ENCODE peak calls at places on chromosomes 7 and 10, in eight cellular contexts. One of them, this sample, is unnamed.

GRCh38 chr10:7306147-7306546 is 104.7 kb downstream of the SFMBT2 start:
- DNase-seq in HuH-7.5: no peak
- DNase-seq in adrenal gland: no peak
- DNase-seq in stimulated activated CD8-positive, alpha-beta memory T cell treated with anti-CD3 and anti-CD28 coated beads, Interleukin-7, amount 100 ng/mL, for 4 hours: no peak
- DNase-seq in stimulated activated CD4-positive, alpha-beta T cell treated with anti-CD3 and anti-CD28 coated beads, Interleukin-4, amount 100 ng/mL, for 48 hours: no peak
- DNase-seq in immature natural killer cell: no peak
- DNase-seq in heart right ventricle: no peak
- DNase-seq in neural crest cell: no peak
- DNase-seq in this sample: no peak

GRCh38 chr7:83930262-83930661 is 264.3 kb downstream of the SEMA3A start:
- DNase-seq in HuH-7.5: no peak
- DNase-seq in adrenal gland: no peak
- DNase-seq in stimulated activated CD8-positive, alpha-beta memory T cell treated with anti-CD3 and anti-CD28 coated beads, Interleukin-7, amount 100 ng/mL, for 4 hours: no peak
- DNase-seq in stimulated activated CD4-positive, alpha-beta T cell treated with anti-CD3 and anti-CD28 coated beads, Interleukin-4, amount 100 ng/mL, for 48 hours: no peak
- DNase-seq in immature natural killer cell: no peak
- DNase-seq in heart right ventricle: no peak
- DNase-seq in neural crest cell: no peak
- DNase-seq in this sample: no peak

GRCh38 chr10:112988839-112989406 is 38.9 kb downstream of the TCF7L2 start:
- DNase-seq in HuH-7.5: no peak
- DNase-seq in adrenal gland: peak
- DNase-seq in stimulated activated CD8-positive, alpha-beta memory T cell treated with anti-CD3 and anti-CD28 coated beads, Interleukin-7, amount 100 ng/mL, for 4 hours: no peak
- DNase-seq in stimulated activated CD4-positive, alpha-beta T cell treated with anti-CD3 and anti-CD28 coated beads, Interleukin-4, amount 100 ng/mL, for 48 hours: no peak
- DNase-seq in immature natural killer cell: no peak
- DNase-seq in heart right ventricle: no peak
- DNase-seq in neural crest cell: no peak
- DNase-seq in this sample: no peak

GRCh38 chr10:16520900-16521299 is 779 bp downstream of the C1QL3 start:
- DNase-seq in HuH-7.5: no peak
- DNase-seq in adrenal gland: peak
- DNase-seq in stimulated activated CD8-positive, alpha-beta memory T cell treated with anti-CD3 and anti-CD28 coated beads, Interleukin-7, amount 100 ng/mL, for 4 hours: no peak
- DNase-seq in stimulated activated CD4-positive, alpha-beta T cell treated with anti-CD3 and anti-CD28 coated beads, Interleukin-4, amount 100 ng/mL, for 48 hours: peak
- DNase-seq in immature natural killer cell: peak
- DNase-seq in heart right ventricle: no peak
- DNase-seq in neural crest cell: peak
- DNase-seq in this sample: no peak

GRCh38 chr7:150972746-150973145 is 5.4 kb downstream of the KCNH2 start:
- DNase-seq in HuH-7.5: no peak
- DNase-seq in adrenal gland: no peak
- DNase-seq in stimulated activated CD8-positive, alpha-beta memory T cell treated with anti-CD3 and anti-CD28 coated beads, Interleukin-7, amount 100 ng/mL, for 4 hours: no peak
- DNase-seq in stimulated activated CD4-positive, alpha-beta T cell treated with anti-CD3 and anti-CD28 coated beads, Interleukin-4, amount 100 ng/mL, for 48 hours: no peak
- DNase-seq in immature natural killer cell: no peak
- DNase-seq in heart right ventricle: no peak
- DNase-seq in neural crest cell: no peak
- DNase-seq in this sample: no peak

GRCh38 chr10:82908751-82909150 is 1033.8 kb downstream of the NRG3 start:
- DNase-seq in HuH-7.5: no peak
- DNase-seq in adrenal gland: no peak
- DNase-seq in stimulated activated CD8-positive, alpha-beta memory T cell treated with anti-CD3 and anti-CD28 coated beads, Interleukin-7, amount 100 ng/mL, for 4 hours: no peak
- DNase-seq in stimulated activated CD4-positive, alpha-beta T cell treated with anti-CD3 and anti-CD28 coated beads, Interleukin-4, amount 100 ng/mL, for 48 hours: no peak
- DNase-seq in immature natural killer cell: no peak
- DNase-seq in heart right ventricle: no peak
- DNase-seq in neural crest cell: no peak
- DNase-seq in this sample: no peak

GRCh38 chr10:131491195-131491594 is 179.7 kb upstream of the TCERG1L start:
- DNase-seq in HuH-7.5: no peak
- DNase-seq in adrenal gland: no peak
- DNase-seq in stimulated activated CD8-positive, alpha-beta memory T cell treated with anti-CD3 and anti-CD28 coated beads, Interleukin-7, amount 100 ng/mL, for 4 hours: no peak
- DNase-seq in stimulated activated CD4-positive, alpha-beta T cell treated with anti-CD3 and anti-CD28 coated beads, Interleukin-4, amount 100 ng/mL, for 48 hours: no peak
- DNase-seq in immature natural killer cell: no peak
- DNase-seq in heart right ventricle: no peak
- DNase-seq in neural crest cell: no peak
- DNase-seq in this sample: no peak

GRCh38 chr7:5296627-5297226 is 14.0 kb downstream of the SLC29A4 start:
- DNase-seq in HuH-7.5: no peak
- DNase-seq in adrenal gland: no peak
- DNase-seq in stimulated activated CD8-positive, alpha-beta memory T cell treated with anti-CD3 and anti-CD28 coated beads, Interleukin-7, amount 100 ng/mL, for 4 hours: peak
- DNase-seq in stimulated activated CD4-positive, alpha-beta T cell treated with anti-CD3 and anti-CD28 coated beads, Interleukin-4, amount 100 ng/mL, for 48 hours: peak
- DNase-seq in immature natural killer cell: peak
- DNase-seq in heart right ventricle: no peak
- DNase-seq in neural crest cell: peak
- DNase-seq in this sample: no peak

GRCh38 chr7:130881799-130882141 is 147.8 kb upstream of the KLF14 start:
- DNase-seq in HuH-7.5: no peak
- DNase-seq in adrenal gland: no peak
- DNase-seq in stimulated activated CD8-positive, alpha-beta memory T cell treated with anti-CD3 and anti-CD28 coated beads, Interleukin-7, amount 100 ng/mL, for 4 hours: no peak
- DNase-seq in stimulated activated CD4-positive, alpha-beta T cell treated with anti-CD3 and anti-CD28 coated beads, Interleukin-4, amount 100 ng/mL, for 48 hours: no peak
- DNase-seq in immature natural killer cell: no peak
- DNase-seq in heart right ventricle: no peak
- DNase-seq in neural crest cell: no peak
- DNase-seq in this sample: no peak

GRCh38 chr10:84214612-84215235 is 10.6 kb downstream of the LRIT2 start:
- DNase-seq in HuH-7.5: no peak
- DNase-seq in adrenal gland: no peak
- DNase-seq in stimulated activated CD8-positive, alpha-beta memory T cell treated with anti-CD3 and anti-CD28 coated beads, Interleukin-7, amount 100 ng/mL, for 4 hours: no peak
- DNase-seq in stimulated activated CD4-positive, alpha-beta T cell treated with anti-CD3 and anti-CD28 coated beads, Interleukin-4, amount 100 ng/mL, for 48 hours: peak
- DNase-seq in immature natural killer cell: peak
- DNase-seq in heart right ventricle: no peak
- DNase-seq in neural crest cell: no peak
- DNase-seq in this sample: peak

GRCh38 chr10:79984851-79985250 is 35.9 kb upstream of the SFTPD start:
- DNase-seq in HuH-7.5: no peak
- DNase-seq in adrenal gland: no peak
- DNase-seq in stimulated activated CD8-positive, alpha-beta memory T cell treated with anti-CD3 and anti-CD28 coated beads, Interleukin-7, amount 100 ng/mL, for 4 hours: no peak
- DNase-seq in stimulated activated CD4-positive, alpha-beta T cell treated with anti-CD3 and anti-CD28 coated beads, Interleukin-4, amount 100 ng/mL, for 48 hours: peak
- DNase-seq in immature natural killer cell: no peak
- DNase-seq in heart right ventricle: no peak
- DNase-seq in neural crest cell: no peak
- DNase-seq in this sample: peak

GRCh38 chr10:130897815-130898214 is 413.7 kb downstream of the TCERG1L start:
- DNase-seq in HuH-7.5: no peak
- DNase-seq in adrenal gland: no peak
- DNase-seq in stimulated activated CD8-positive, alpha-beta memory T cell treated with anti-CD3 and anti-CD28 coated beads, Interleukin-7, amount 100 ng/mL, for 4 hours: no peak
- DNase-seq in stimulated activated CD4-positive, alpha-beta T cell treated with anti-CD3 and anti-CD28 coated beads, Interleukin-4, amount 100 ng/mL, for 48 hours: no peak
- DNase-seq in immature natural killer cell: no peak
- DNase-seq in heart right ventricle: no peak
- DNase-seq in neural crest cell: no peak
- DNase-seq in this sample: no peak

GRCh38 chr7:139828880-139829653 is at the start of gene TBXAS1:
- DNase-seq in HuH-7.5: no peak
- DNase-seq in adrenal gland: no peak
- DNase-seq in stimulated activated CD8-positive, alpha-beta memory T cell treated with anti-CD3 and anti-CD28 coated beads, Interleukin-7, amount 100 ng/mL, for 4 hours: no peak
- DNase-seq in stimulated activated CD4-positive, alpha-beta T cell treated with anti-CD3 and anti-CD28 coated beads, Interleukin-4, amount 100 ng/mL, for 48 hours: no peak
- DNase-seq in immature natural killer cell: peak
- DNase-seq in heart right ventricle: no peak
- DNase-seq in neural crest cell: no peak
- DNase-seq in this sample: peak

GRCh38 chr10:35329520-35329919 is 6.8 kb upstream of the CCNY start:
- DNase-seq in HuH-7.5: no peak
- DNase-seq in adrenal gland: peak
- DNase-seq in stimulated activated CD8-positive, alpha-beta memory T cell treated with anti-CD3 and anti-CD28 coated beads, Interleukin-7, amount 100 ng/mL, for 4 hours: no peak
- DNase-seq in stimulated activated CD4-positive, alpha-beta T cell treated with anti-CD3 and anti-CD28 coated beads, Interleukin-4, amount 100 ng/mL, for 48 hours: no peak
- DNase-seq in immature natural killer cell: no peak
- DNase-seq in heart right ventricle: no peak
- DNase-seq in neural crest cell: no peak
- DNase-seq in this sample: no peak

GRCh38 chr7:70752794-70753241 is 379.1 kb upstream of the GALNT17 start:
- DNase-seq in HuH-7.5: no peak
- DNase-seq in adrenal gland: no peak
- DNase-seq in stimulated activated CD8-positive, alpha-beta memory T cell treated with anti-CD3 and anti-CD28 coated beads, Interleukin-7, amount 100 ng/mL, for 4 hours: no peak
- DNase-seq in stimulated activated CD4-positive, alpha-beta T cell treated with anti-CD3 and anti-CD28 coated beads, Interleukin-4, amount 100 ng/mL, for 48 hours: no peak
- DNase-seq in immature natural killer cell: no peak
- DNase-seq in heart right ventricle: no peak
- DNase-seq in neural crest cell: no peak
- DNase-seq in this sample: no peak

GRCh38 chr10:121414366-121414765 is 183.9 kb downstream of the FGFR2 start:
- DNase-seq in HuH-7.5: no peak
- DNase-seq in adrenal gland: no peak
- DNase-seq in stimulated activated CD8-positive, alpha-beta memory T cell treated with anti-CD3 and anti-CD28 coated beads, Interleukin-7, amount 100 ng/mL, for 4 hours: no peak
- DNase-seq in stimulated activated CD4-positive, alpha-beta T cell treated with anti-CD3 and anti-CD28 coated beads, Interleukin-4, amount 100 ng/mL, for 48 hours: no peak
- DNase-seq in immature natural killer cell: no peak
- DNase-seq in heart right ventricle: no peak
- DNase-seq in neural crest cell: no peak
- DNase-seq in this sample: no peak

GRCh38 chr10:64091889-64092288 is 570.7 kb downstream of the REEP3 start:
- DNase-seq in HuH-7.5: no peak
- DNase-seq in adrenal gland: no peak
- DNase-seq in stimulated activated CD8-positive, alpha-beta memory T cell treated with anti-CD3 and anti-CD28 coated beads, Interleukin-7, amount 100 ng/mL, for 4 hours: no peak
- DNase-seq in stimulated activated CD4-positive, alpha-beta T cell treated with anti-CD3 and anti-CD28 coated beads, Interleukin-4, amount 100 ng/mL, for 48 hours: no peak
- DNase-seq in immature natural killer cell: no peak
- DNase-seq in heart right ventricle: no peak
- DNase-seq in neural crest cell: no peak
- DNase-seq in this sample: no peak

GRCh38 chr7:16814987-16815386 is 10.2 kb upstream of the AGR2 start:
- DNase-seq in HuH-7.5: no peak
- DNase-seq in adrenal gland: no peak
- DNase-seq in stimulated activated CD8-positive, alpha-beta memory T cell treated with anti-CD3 and anti-CD28 coated beads, Interleukin-7, amount 100 ng/mL, for 4 hours: no peak
- DNase-seq in stimulated activated CD4-positive, alpha-beta T cell treated with anti-CD3 and anti-CD28 coated beads, Interleukin-4, amount 100 ng/mL, for 48 hours: no peak
- DNase-seq in immature natural killer cell: no peak
- DNase-seq in heart right ventricle: no peak
- DNase-seq in neural crest cell: no peak
- DNase-seq in this sample: peak

GRCh38 chr7:99035723-99036530 is 108.0 kb downstream of the SMURF1 start:
- DNase-seq in HuH-7.5: no peak
- DNase-seq in adrenal gland: no peak
- DNase-seq in stimulated activated CD8-positive, alpha-beta memory T cell treated with anti-CD3 and anti-CD28 coated beads, Interleukin-7, amount 100 ng/mL, for 4 hours: no peak
- DNase-seq in stimulated activated CD4-positive, alpha-beta T cell treated with anti-CD3 and anti-CD28 coated beads, Interleukin-4, amount 100 ng/mL, for 48 hours: no peak
- DNase-seq in immature natural killer cell: no peak
- DNase-seq in heart right ventricle: no peak
- DNase-seq in neural crest cell: no peak
- DNase-seq in this sample: no peak

GRCh38 chr10:60148266-60148840 is 241.3 kb downstream of the ANK3 start:
- DNase-seq in HuH-7.5: no peak
- DNase-seq in adrenal gland: peak
- DNase-seq in stimulated activated CD8-positive, alpha-beta memory T cell treated with anti-CD3 and anti-CD28 coated beads, Interleukin-7, amount 100 ng/mL, for 4 hours: no peak
- DNase-seq in stimulated activated CD4-positive, alpha-beta T cell treated with anti-CD3 and anti-CD28 coated beads, Interleukin-4, amount 100 ng/mL, for 48 hours: no peak
- DNase-seq in immature natural killer cell: no peak
- DNase-seq in heart right ventricle: peak
- DNase-seq in neural crest cell: no peak
- DNase-seq in this sample: peak

GRCh38 chr7:36393826-36394225 is 4.2 kb downstream of the ANLN start:
- DNase-seq in HuH-7.5: no peak
- DNase-seq in adrenal gland: no peak
- DNase-seq in stimulated activated CD8-positive, alpha-beta memory T cell treated with anti-CD3 and anti-CD28 coated beads, Interleukin-7, amount 100 ng/mL, for 4 hours: no peak
- DNase-seq in stimulated activated CD4-positive, alpha-beta T cell treated with anti-CD3 and anti-CD28 coated beads, Interleukin-4, amount 100 ng/mL, for 48 hours: no peak
- DNase-seq in immature natural killer cell: no peak
- DNase-seq in heart right ventricle: no peak
- DNase-seq in neural crest cell: no peak
- DNase-seq in this sample: no peak

GRCh38 chr7:99013266-99014112 is 130.4 kb downstream of the SMURF1 start:
- DNase-seq in HuH-7.5: no peak
- DNase-seq in adrenal gland: no peak
- DNase-seq in stimulated activated CD8-positive, alpha-beta memory T cell treated with anti-CD3 and anti-CD28 coated beads, Interleukin-7, amount 100 ng/mL, for 4 hours: no peak
- DNase-seq in stimulated activated CD4-positive, alpha-beta T cell treated with anti-CD3 and anti-CD28 coated beads, Interleukin-4, amount 100 ng/mL, for 48 hours: no peak
- DNase-seq in immature natural killer cell: no peak
- DNase-seq in heart right ventricle: no peak
- DNase-seq in neural crest cell: no peak
- DNase-seq in this sample: no peak

GRCh38 chr7:45416846-45417245 is 157.3 kb upstream of the ADCY1 start:
- DNase-seq in HuH-7.5: no peak
- DNase-seq in adrenal gland: no peak
- DNase-seq in stimulated activated CD8-positive, alpha-beta memory T cell treated with anti-CD3 and anti-CD28 coated beads, Interleukin-7, amount 100 ng/mL, for 4 hours: no peak
- DNase-seq in stimulated activated CD4-positive, alpha-beta T cell treated with anti-CD3 and anti-CD28 coated beads, Interleukin-4, amount 100 ng/mL, for 48 hours: no peak
- DNase-seq in immature natural killer cell: no peak
- DNase-seq in heart right ventricle: no peak
- DNase-seq in neural crest cell: no peak
- DNase-seq in this sample: no peak

GRCh38 chr10:127117125-127117524 is 79.3 kb downstream of the INSYN2A start:
- DNase-seq in HuH-7.5: peak
- DNase-seq in adrenal gland: peak
- DNase-seq in stimulated activated CD8-positive, alpha-beta memory T cell treated with anti-CD3 and anti-CD28 coated beads, Interleukin-7, amount 100 ng/mL, for 4 hours: no peak
- DNase-seq in stimulated activated CD4-positive, alpha-beta T cell treated with anti-CD3 and anti-CD28 coated beads, Interleukin-4, amount 100 ng/mL, for 48 hours: peak
- DNase-seq in immature natural killer cell: peak
- DNase-seq in heart right ventricle: peak
- DNase-seq in neural crest cell: peak
- DNase-seq in this sample: peak

GRCh38 chr7:72444023-72444776 is 32.1 kb upstream of the CALN1 start:
- DNase-seq in HuH-7.5: no peak
- DNase-seq in adrenal gland: no peak
- DNase-seq in stimulated activated CD8-positive, alpha-beta memory T cell treated with anti-CD3 and anti-CD28 coated beads, Interleukin-7, amount 100 ng/mL, for 4 hours: no peak
- DNase-seq in stimulated activated CD4-positive, alpha-beta T cell treated with anti-CD3 and anti-CD28 coated beads, Interleukin-4, amount 100 ng/mL, for 48 hours: no peak
- DNase-seq in immature natural killer cell: no peak
- DNase-seq in heart right ventricle: no peak
- DNase-seq in neural crest cell: no peak
- DNase-seq in this sample: no peak

GRCh38 chr10:73639286-73639685 is 2.0 kb downstream of the MYOZ1 start:
- DNase-seq in HuH-7.5: peak
- DNase-seq in adrenal gland: no peak
- DNase-seq in stimulated activated CD8-positive, alpha-beta memory T cell treated with anti-CD3 and anti-CD28 coated beads, Interleukin-7, amount 100 ng/mL, for 4 hours: no peak
- DNase-seq in stimulated activated CD4-positive, alpha-beta T cell treated with anti-CD3 and anti-CD28 coated beads, Interleukin-4, amount 100 ng/mL, for 48 hours: no peak
- DNase-seq in immature natural killer cell: no peak
- DNase-seq in heart right ventricle: no peak
- DNase-seq in neural crest cell: no peak
- DNase-seq in this sample: no peak

GRCh38 chr7:116524609-116525297 is at the start of gene CAV1:
- DNase-seq in HuH-7.5: peak
- DNase-seq in adrenal gland: peak
- DNase-seq in stimulated activated CD8-positive, alpha-beta memory T cell treated with anti-CD3 and anti-CD28 coated beads, Interleukin-7, amount 100 ng/mL, for 4 hours: no peak
- DNase-seq in stimulated activated CD4-positive, alpha-beta T cell treated with anti-CD3 and anti-CD28 coated beads, Interleukin-4, amount 100 ng/mL, for 48 hours: no peak
- DNase-seq in immature natural killer cell: peak
- DNase-seq in heart right ventricle: peak
- DNase-seq in neural crest cell: peak
- DNase-seq in this sample: peak

GRCh38 chr10:24731942-24732341 is 8.3 kb upstream of the ARHGAP21 start:
- DNase-seq in HuH-7.5: no peak
- DNase-seq in adrenal gland: no peak
- DNase-seq in stimulated activated CD8-positive, alpha-beta memory T cell treated with anti-CD3 and anti-CD28 coated beads, Interleukin-7, amount 100 ng/mL, for 4 hours: no peak
- DNase-seq in stimulated activated CD4-positive, alpha-beta T cell treated with anti-CD3 and anti-CD28 coated beads, Interleukin-4, amount 100 ng/mL, for 48 hours: no peak
- DNase-seq in immature natural killer cell: no peak
- DNase-seq in heart right ventricle: no peak
- DNase-seq in neural crest cell: no peak
- DNase-seq in this sample: no peak

This sample was measured in transverse colon.